ENCODE peak calls at places on chromosomes 1 and 21, in eight cellular contexts. One of them, this sample, is unnamed.

GRCh38 chr1:218171302-218171893 is 113.7 kb upstream of the RRP15 start:
- DNase-seq in naive B cell: no peak
- DNase-seq in nucleus accumbens: no peak
- DNase-seq in effector memory CD8-positive, alpha-beta T cell: no peak
- DNase-seq in HTR-8/SVneo: peak; percentile 8
- DNase-seq in HEK293T: peak; percentile 17
- DNase-seq in activated T-cell treated with anti-CD3 and anti-CD28 coated beads for 48 hours: no peak
- DNase-seq in Caki2: no peak
- DNase-seq in this sample: no peak

GRCh38 chr1:9652379-9653194 is 1.1 kb downstream of the PIK3CD start:
- DNase-seq in HTR-8/SVneo: no peak
- DNase-seq in Caki2: no peak
- DNase-seq in HEK293T: peak; percentile 30
- DNase-seq in effector memory CD8-positive, alpha-beta T cell: peak; percentile 71
- DNase-seq in activated T-cell treated with anti-CD3 and anti-CD28 coated beads for 48 hours: no peak
- DNase-seq in naive B cell: peak; percentile 86
- DNase-seq in nucleus accumbens: no peak
- DNase-seq in this sample: peak; percentile 71

GRCh38 chr1:116553386-116554115 is 17.3 kb downstream of the CD58 start:
- DNase-seq in effector memory CD8-positive, alpha-beta T cell: no peak
- DNase-seq in HTR-8/SVneo: no peak
- DNase-seq in HEK293T: no peak
- DNase-seq in nucleus accumbens: no peak
- DNase-seq in naive B cell: no peak
- DNase-seq in Caki2: no peak
- DNase-seq in activated T-cell treated with anti-CD3 and anti-CD28 coated beads for 48 hours: no peak
- DNase-seq in this sample: no peak

GRCh38 chr1:84918706-84919105 is 25.7 kb upstream of the LPAR3 start:
- DNase-seq in nucleus accumbens: no peak
- DNase-seq in naive B cell: no peak
- DNase-seq in HTR-8/SVneo: no peak
- DNase-seq in HEK293T: no peak
- DNase-seq in Caki2: peak; percentile 66
- DNase-seq in effector memory CD8-positive, alpha-beta T cell: no peak
- DNase-seq in activated T-cell treated with anti-CD3 and anti-CD28 coated beads for 48 hours: no peak
- DNase-seq in this sample: no peak

GRCh38 chr1:20185834-20186782 is at the start of the genes PLA2G2C and UBXN10:
- DNase-seq in HEK293T: no peak
- DNase-seq in Caki2: no peak
- DNase-seq in effector memory CD8-positive, alpha-beta T cell: peak; percentile 41
- DNase-seq in activated T-cell treated with anti-CD3 and anti-CD28 coated beads for 48 hours: peak; percentile 64
- DNase-seq in HTR-8/SVneo: no peak
- DNase-seq in naive B cell: peak; percentile 52
- DNase-seq in nucleus accumbens: no peak
- DNase-seq in this sample: peak; percentile 43

GRCh38 chr1:216902669-216903388 is 179.6 kb upstream of the ESRRG start:
- DNase-seq in Caki2: no peak
- DNase-seq in nucleus accumbens: no peak
- DNase-seq in activated T-cell treated with anti-CD3 and anti-CD28 coated beads for 48 hours: no peak
- DNase-seq in effector memory CD8-positive, alpha-beta T cell: no peak
- DNase-seq in HEK293T: no peak
- DNase-seq in HTR-8/SVneo: no peak
- DNase-seq in naive B cell: no peak
- DNase-seq in this sample: no peak

GRCh38 chr21:39556176-39556575 is 56.6 kb upstream of the B3GALT5 start:
- DNase-seq in activated T-cell treated with anti-CD3 and anti-CD28 coated beads for 48 hours: no peak
- DNase-seq in HEK293T: no peak
- DNase-seq in nucleus accumbens: peak; percentile 5
- DNase-seq in HTR-8/SVneo: no peak
- DNase-seq in naive B cell: no peak
- DNase-seq in Caki2: no peak
- DNase-seq in effector memory CD8-positive, alpha-beta T cell: no peak
- DNase-seq in this sample: no peak

GRCh38 chr1:160237558-160237957 is 24.8 kb downstream of the DCAF8 start:
- DNase-seq in effector memory CD8-positive, alpha-beta T cell: no peak
- DNase-seq in HEK293T: no peak
- DNase-seq in nucleus accumbens: no peak
- DNase-seq in naive B cell: no peak
- DNase-seq in activated T-cell treated with anti-CD3 and anti-CD28 coated beads for 48 hours: no peak
- DNase-seq in Caki2: no peak
- DNase-seq in HTR-8/SVneo: no peak
- DNase-seq in this sample: no peak

GRCh38 chr1:65067491-65068201 is 80.4 kb upstream of the AK4 start:
- DNase-seq in Caki2: peak; percentile 93
- DNase-seq in effector memory CD8-positive, alpha-beta T cell: peak; percentile 53
- DNase-seq in HTR-8/SVneo: peak; percentile 27
- DNase-seq in nucleus accumbens: peak; percentile 70
- DNase-seq in activated T-cell treated with anti-CD3 and anti-CD28 coated beads for 48 hours: peak; percentile 30
- DNase-seq in naive B cell: peak; percentile 68
- DNase-seq in HEK293T: peak; percentile 69
- DNase-seq in this sample: peak; percentile 64

GRCh38 chr21:45983981-45984551 is 2.5 kb downstream of the COL6A1 start:
- DNase-seq in HTR-8/SVneo: no peak
- DNase-seq in HEK293T: no peak
- DNase-seq in effector memory CD8-positive, alpha-beta T cell: no peak
- DNase-seq in nucleus accumbens: no peak
- DNase-seq in Caki2: no peak
- DNase-seq in naive B cell: no peak
- DNase-seq in activated T-cell treated with anti-CD3 and anti-CD28 coated beads for 48 hours: no peak
- DNase-seq in this sample: no peak

GRCh38 chr1:85091647-85092295 is 43.5 kb upstream of the MCOLN3 start:
- DNase-seq in HEK293T: no peak
- DNase-seq in HTR-8/SVneo: no peak
- DNase-seq in activated T-cell treated with anti-CD3 and anti-CD28 coated beads for 48 hours: peak; percentile 6
- DNase-seq in effector memory CD8-positive, alpha-beta T cell: no peak
- DNase-seq in Caki2: no peak
- DNase-seq in naive B cell: no peak
- DNase-seq in nucleus accumbens: no peak
- DNase-seq in this sample: no peak

GRCh38 chr1:214551436-214552173 is at the start of gene PTPN14:
- DNase-seq in effector memory CD8-positive, alpha-beta T cell: no peak
- DNase-seq in Caki2: peak; percentile 92
- DNase-seq in HEK293T: peak; percentile 92
- DNase-seq in activated T-cell treated with anti-CD3 and anti-CD28 coated beads for 48 hours: peak; percentile 22
- DNase-seq in nucleus accumbens: peak; percentile 32
- DNase-seq in naive B cell: no peak
- DNase-seq in HTR-8/SVneo: peak; percentile 89
- DNase-seq in this sample: no peak

GRCh38 chr1:93437976-93438605 is 9.8 kb upstream of the FNBP1L start:
- DNase-seq in activated T-cell treated with anti-CD3 and anti-CD28 coated beads for 48 hours: no peak
- DNase-seq in effector memory CD8-positive, alpha-beta T cell: no peak
- DNase-seq in nucleus accumbens: no peak
- DNase-seq in Caki2: no peak
- DNase-seq in naive B cell: peak; percentile 33
- DNase-seq in HTR-8/SVneo: peak; percentile 55
- DNase-seq in HEK293T: peak; percentile 56
- DNase-seq in this sample: peak; percentile 26

GRCh38 chr1:23475134-23475628 is 8.8 kb downstream of the ASAP3 start:
- DNase-seq in naive B cell: no peak
- DNase-seq in HEK293T: no peak
- DNase-seq in nucleus accumbens: peak; percentile 21
- DNase-seq in effector memory CD8-positive, alpha-beta T cell: no peak
- DNase-seq in HTR-8/SVneo: peak; percentile 59
- DNase-seq in Caki2: no peak
- DNase-seq in activated T-cell treated with anti-CD3 and anti-CD28 coated beads for 48 hours: no peak
- DNase-seq in this sample: no peak

GRCh38 chr1:16047791-16048475 is 4.4 kb downstream of the CLCNKB start:
- DNase-seq in Caki2: no peak
- DNase-seq in nucleus accumbens: no peak
- DNase-seq in activated T-cell treated with anti-CD3 and anti-CD28 coated beads for 48 hours: no peak
- DNase-seq in HEK293T: no peak
- DNase-seq in HTR-8/SVneo: no peak
- DNase-seq in naive B cell: no peak
- DNase-seq in effector memory CD8-positive, alpha-beta T cell: no peak
- DNase-seq in this sample: no peak

GRCh38 chr1:25619101-25619890 is 2.7 kb downstream of the MAN1C1 start:
- DNase-seq in nucleus accumbens: peak; percentile 34
- DNase-seq in Caki2: no peak
- DNase-seq in HEK293T: peak; percentile 66
- DNase-seq in activated T-cell treated with anti-CD3 and anti-CD28 coated beads for 48 hours: no peak
- DNase-seq in naive B cell: peak; percentile 36
- DNase-seq in HTR-8/SVneo: no peak
- DNase-seq in effector memory CD8-positive, alpha-beta T cell: no peak
- DNase-seq in this sample: no peak

GRCh38 chr1:7436056-7437005 is 334.8 kb upstream of the VAMP3 start:
- DNase-seq in naive B cell: no peak
- DNase-seq in Caki2: no peak
- DNase-seq in HTR-8/SVneo: no peak
- DNase-seq in HEK293T: no peak
- DNase-seq in nucleus accumbens: no peak
- DNase-seq in effector memory CD8-positive, alpha-beta T cell: no peak
- DNase-seq in activated T-cell treated with anti-CD3 and anti-CD28 coated beads for 48 hours: no peak
- DNase-seq in this sample: no peak

GRCh38 chr1:73044241-73044640 is 761.9 kb upstream of the NEGR1 start:
- DNase-seq in naive B cell: no peak
- DNase-seq in nucleus accumbens: no peak
- DNase-seq in HEK293T: no peak
- DNase-seq in effector memory CD8-positive, alpha-beta T cell: no peak
- DNase-seq in HTR-8/SVneo: no peak
- DNase-seq in activated T-cell treated with anti-CD3 and anti-CD28 coated beads for 48 hours: no peak
- DNase-seq in Caki2: no peak
- DNase-seq in this sample: no peak

GRCh38 chr21:28272272-28272992 is 720.2 kb downstream of the LTN1 start:
- DNase-seq in naive B cell: no peak
- DNase-seq in HEK293T: no peak
- DNase-seq in effector memory CD8-positive, alpha-beta T cell: no peak
- DNase-seq in activated T-cell treated with anti-CD3 and anti-CD28 coated beads for 48 hours: no peak
- DNase-seq in Caki2: no peak
- DNase-seq in nucleus accumbens: no peak
- DNase-seq in HTR-8/SVneo: no peak
- DNase-seq in this sample: no peak

GRCh38 chr21:20311388-20311787 is 686.8 kb upstream of the NCAM2 start:
- DNase-seq in effector memory CD8-positive, alpha-beta T cell: no peak
- DNase-seq in naive B cell: no peak
- DNase-seq in activated T-cell treated with anti-CD3 and anti-CD28 coated beads for 48 hours: no peak
- DNase-seq in nucleus accumbens: no peak
- DNase-seq in HTR-8/SVneo: no peak
- DNase-seq in Caki2: no peak
- DNase-seq in HEK293T: no peak
- DNase-seq in this sample: no peak

GRCh38 chr1:205354259-205354904 is 2.3 kb downstream of the KLHDC8A start:
- DNase-seq in activated T-cell treated with anti-CD3 and anti-CD28 coated beads for 48 hours: peak; percentile 23
- DNase-seq in HTR-8/SVneo: peak; percentile 65
- DNase-seq in naive B cell: peak; percentile 57
- DNase-seq in Caki2: peak; percentile 28
- DNase-seq in HEK293T: peak; percentile 71
- DNase-seq in effector memory CD8-positive, alpha-beta T cell: peak; percentile 59
- DNase-seq in nucleus accumbens: peak; percentile 24
- DNase-seq in this sample: peak; percentile 62

GRCh38 chr1:160789051-160789701 is 6.8 kb upstream of the LY9 start:
- DNase-seq in Caki2: no peak
- DNase-seq in naive B cell: no peak
- DNase-seq in effector memory CD8-positive, alpha-beta T cell: no peak
- DNase-seq in activated T-cell treated with anti-CD3 and anti-CD28 coated beads for 48 hours: no peak
- DNase-seq in nucleus accumbens: no peak
- DNase-seq in HEK293T: no peak
- DNase-seq in HTR-8/SVneo: no peak
- DNase-seq in this sample: no peak

GRCh38 chr1:24971539-24971938 is 41.5 kb upstream of the RUNX3 start:
- DNase-seq in effector memory CD8-positive, alpha-beta T cell: no peak
- DNase-seq in Caki2: no peak
- DNase-seq in naive B cell: no peak
- DNase-seq in HTR-8/SVneo: no peak
- DNase-seq in nucleus accumbens: no peak
- DNase-seq in HEK293T: no peak
- DNase-seq in activated T-cell treated with anti-CD3 and anti-CD28 coated beads for 48 hours: no peak
- DNase-seq in this sample: no peak

GRCh38 chr1:20721117-20722061 is 3.6 kb upstream of the KIF17 start:
- DNase-seq in HEK293T: no peak
- DNase-seq in effector memory CD8-positive, alpha-beta T cell: no peak
- DNase-seq in Caki2: no peak
- DNase-seq in naive B cell: no peak
- DNase-seq in activated T-cell treated with anti-CD3 and anti-CD28 coated beads for 48 hours: no peak
- DNase-seq in HTR-8/SVneo: no peak
- DNase-seq in nucleus accumbens: no peak
- DNase-seq in this sample: no peak

GRCh38 chr21:37384416-37384815 is 17.8 kb downstream of the DYRK1A start:
- DNase-seq in nucleus accumbens: no peak
- DNase-seq in Caki2: no peak
- DNase-seq in activated T-cell treated with anti-CD3 and anti-CD28 coated beads for 48 hours: no peak
- DNase-seq in HTR-8/SVneo: no peak
- DNase-seq in HEK293T: no peak
- DNase-seq in effector memory CD8-positive, alpha-beta T cell: no peak
- DNase-seq in naive B cell: no peak
- DNase-seq in this sample: no peak

GRCh38 chr1:24984800-24985552 is 54.9 kb upstream of the RUNX3 start:
- DNase-seq in Caki2: no peak
- DNase-seq in nucleus accumbens: no peak
- DNase-seq in effector memory CD8-positive, alpha-beta T cell: peak; percentile 70
- DNase-seq in activated T-cell treated with anti-CD3 and anti-CD28 coated beads for 48 hours: no peak
- DNase-seq in HTR-8/SVneo: no peak
- DNase-seq in naive B cell: no peak
- DNase-seq in HEK293T: no peak
- DNase-seq in this sample: no peak

GRCh38 chr1:5522605-5523145 is 469.6 kb downstream of the NPHP4 start:
- DNase-seq in Caki2: no peak
- DNase-seq in naive B cell: no peak
- DNase-seq in activated T-cell treated with anti-CD3 and anti-CD28 coated beads for 48 hours: no peak
- DNase-seq in HEK293T: no peak
- DNase-seq in HTR-8/SVneo: no peak
- DNase-seq in nucleus accumbens: no peak
- DNase-seq in effector memory CD8-positive, alpha-beta T cell: no peak
- DNase-seq in this sample: no peak

GRCh38 chr1:45321444-45321843 is 5.3 kb upstream of the HPDL start:
- DNase-seq in nucleus accumbens: no peak
- DNase-seq in effector memory CD8-positive, alpha-beta T cell: no peak
- DNase-seq in Caki2: no peak
- DNase-seq in HTR-8/SVneo: no peak
- DNase-seq in naive B cell: no peak
- DNase-seq in HEK293T: no peak
- DNase-seq in activated T-cell treated with anti-CD3 and anti-CD28 coated beads for 48 hours: no peak
- DNase-seq in this sample: no peak

GRCh38 chr1:154206212-154206611 is at the start of gene CFAP141:
- DNase-seq in activated T-cell treated with anti-CD3 and anti-CD28 coated beads for 48 hours: no peak
- DNase-seq in naive B cell: no peak
- DNase-seq in HTR-8/SVneo: no peak
- DNase-seq in HEK293T: no peak
- DNase-seq in effector memory CD8-positive, alpha-beta T cell: no peak
- DNase-seq in Caki2: peak; percentile 43
- DNase-seq in nucleus accumbens: no peak
- DNase-seq in this sample: no peak

GRCh38 chr1:67979532-67979931 is 70.9 kb downstream of the DIRAS3 start:
- DNase-seq in nucleus accumbens: no peak
- DNase-seq in HTR-8/SVneo: no peak
- DNase-seq in Caki2: no peak
- DNase-seq in HEK293T: no peak
- DNase-seq in activated T-cell treated with anti-CD3 and anti-CD28 coated beads for 48 hours: no peak
- DNase-seq in naive B cell: no peak
- DNase-seq in effector memory CD8-positive, alpha-beta T cell: no peak
- DNase-seq in this sample: no peak

GRCh38 chr1:235502601-235503332 is 1.5 kb downstream of the B3GALNT2 start:
- DNase-seq in activated T-cell treated with anti-CD3 and anti-CD28 coated beads for 48 hours: no peak
- DNase-seq in HTR-8/SVneo: no peak
- DNase-seq in naive B cell: no peak
- DNase-seq in Caki2: no peak
- DNase-seq in effector memory CD8-positive, alpha-beta T cell: no peak
- DNase-seq in nucleus accumbens: no peak
- DNase-seq in HEK293T: peak; percentile 26
- DNase-seq in this sample: no peak

GRCh38 chr1:216193839-216194443 is 229.3 kb downstream of the USH2A start:
- DNase-seq in Caki2: no peak
- DNase-seq in nucleus accumbens: no peak
- DNase-seq in effector memory CD8-positive, alpha-beta T cell: no peak
- DNase-seq in activated T-cell treated with anti-CD3 and anti-CD28 coated beads for 48 hours: no peak
- DNase-seq in HTR-8/SVneo: no peak
- DNase-seq in HEK293T: peak; percentile 30
- DNase-seq in naive B cell: no peak
- DNase-seq in this sample: no peak

GRCh38 chr1:96559181-96559580 is 162.4 kb upstream of the PTBP2 start:
- DNase-seq in HEK293T: no peak
- DNase-seq in Caki2: no peak
- DNase-seq in naive B cell: no peak
- DNase-seq in nucleus accumbens: no peak
- DNase-seq in HTR-8/SVneo: no peak
- DNase-seq in effector memory CD8-positive, alpha-beta T cell: no peak
- DNase-seq in activated T-cell treated with anti-CD3 and anti-CD28 coated beads for 48 hours: no peak
- DNase-seq in this sample: no peak

GRCh38 chr1:115837762-115838421 is 3.0 kb downstream of the NHLH2 start:
- DNase-seq in Caki2: no peak
- DNase-seq in naive B cell: no peak
- DNase-seq in activated T-cell treated with anti-CD3 and anti-CD28 coated beads for 48 hours: no peak
- DNase-seq in HEK293T: peak; percentile 45
- DNase-seq in effector memory CD8-positive, alpha-beta T cell: no peak
- DNase-seq in HTR-8/SVneo: no peak
- DNase-seq in nucleus accumbens: peak; percentile 58
- DNase-seq in this sample: no peak

This sample was measured in memory B cell.